ENCODE peak calls at places on chromosomes 4 and X, in five cellular contexts. One of them, this sample, is unnamed.

GRCh38 chrX:129932792-129933321 is 26.9 kb downstream of the UTP14A start:
- DNase-seq in T-helper 9 cell: no peak
- DNase-seq in substantia nigra: no peak
- DNase-seq in lower lobe of right lung: peak
- DNase-seq in stomach: no peak
- DNase-seq in this sample: no peak

GRCh38 chr4:161629694-161630441 is 533.9 kb downstream of the FSTL5 start:
- DNase-seq in T-helper 9 cell: no peak
- DNase-seq in stomach: no peak
- DNase-seq in substantia nigra: no peak
- DNase-seq in lower lobe of right lung: no peak
- DNase-seq in this sample: no peak

GRCh38 chr4:2305766-2306501 is 44.0 kb upstream of the MXD4 start:
- DNase-seq in T-helper 9 cell: no peak
- DNase-seq in lower lobe of right lung: no peak
- DNase-seq in stomach: peak
- DNase-seq in substantia nigra: no peak
- DNase-seq in this sample: no peak

GRCh38 chr4:82667761-82668505 is 106.1 kb upstream of the TMEM150C start:
- DNase-seq in T-helper 9 cell: no peak
- DNase-seq in lower lobe of right lung: no peak
- DNase-seq in substantia nigra: no peak
- DNase-seq in stomach: no peak
- DNase-seq in this sample: no peak

GRCh38 chrX:16827225-16827624 is 41.0 kb downstream of the TXLNG start:
- DNase-seq in stomach: no peak
- DNase-seq in T-helper 9 cell: no peak
- DNase-seq in substantia nigra: no peak
- DNase-seq in lower lobe of right lung: no peak
- DNase-seq in this sample: no peak

GRCh38 chr4:16745009-16745408 is 153.4 kb downstream of the LDB2 start:
- DNase-seq in lower lobe of right lung: no peak
- DNase-seq in substantia nigra: no peak
- DNase-seq in T-helper 9 cell: no peak
- DNase-seq in stomach: no peak
- DNase-seq in this sample: no peak

GRCh38 chr4:22593933-22594332 is 78.1 kb upstream of the ADGRA3 start:
- DNase-seq in stomach: no peak
- DNase-seq in substantia nigra: no peak
- DNase-seq in lower lobe of right lung: no peak
- DNase-seq in T-helper 9 cell: no peak
- DNase-seq in this sample: peak

GRCh38 chr4:89837385-89837995 is 529 bp upstream of the SNCA start:
- DNase-seq in lower lobe of right lung: no peak
- DNase-seq in substantia nigra: peak
- DNase-seq in T-helper 9 cell: no peak
- DNase-seq in stomach: no peak
- DNase-seq in this sample: peak

GRCh38 chr4:3857316-3857926 is 91.2 kb downstream of the ADRA2C start:
- DNase-seq in stomach: no peak
- DNase-seq in lower lobe of right lung: no peak
- DNase-seq in substantia nigra: no peak
- DNase-seq in T-helper 9 cell: no peak
- DNase-seq in this sample: no peak

GRCh38 chrX:109536439-109537323 is at the start of gene NXT2:
- DNase-seq in substantia nigra: peak
- DNase-seq in stomach: peak
- DNase-seq in lower lobe of right lung: peak
- DNase-seq in T-helper 9 cell: peak
- DNase-seq in this sample: peak

GRCh38 chrX:120023259-120023658 is 54.2 kb downstream of the RHOXF2B start:
- DNase-seq in substantia nigra: no peak
- DNase-seq in stomach: no peak
- DNase-seq in lower lobe of right lung: no peak
- DNase-seq in T-helper 9 cell: no peak
- DNase-seq in this sample: no peak

GRCh38 chrX:12139934-12140611 is 1.8 kb downstream of the FRMPD4 start:
- DNase-seq in substantia nigra: no peak
- DNase-seq in stomach: no peak
- DNase-seq in lower lobe of right lung: no peak
- DNase-seq in T-helper 9 cell: no peak
- DNase-seq in this sample: no peak

GRCh38 chr4:139767168-139767567 is 101.5 kb downstream of the MGST2 start:
- DNase-seq in T-helper 9 cell: no peak
- DNase-seq in stomach: no peak
- DNase-seq in substantia nigra: no peak
- DNase-seq in lower lobe of right lung: no peak
- DNase-seq in this sample: no peak

GRCh38 chr4:112325522-112325921 is 28.4 kb downstream of the ALPK1 start:
- DNase-seq in substantia nigra: no peak
- DNase-seq in lower lobe of right lung: no peak
- DNase-seq in T-helper 9 cell: no peak
- DNase-seq in stomach: no peak
- DNase-seq in this sample: no peak

GRCh38 chrX:82134378-82134777 is 932.5 kb downstream of the SH3BGRL start:
- DNase-seq in T-helper 9 cell: no peak
- DNase-seq in lower lobe of right lung: no peak
- DNase-seq in stomach: no peak
- DNase-seq in substantia nigra: no peak
- DNase-seq in this sample: no peak

GRCh38 chr4:125313497-125313896 is 1.3 kb upstream of the FAT4 start:
- DNase-seq in stomach: no peak
- DNase-seq in T-helper 9 cell: no peak
- DNase-seq in lower lobe of right lung: no peak
- DNase-seq in substantia nigra: peak
- DNase-seq in this sample: no peak

GRCh38 chr4:20386001-20386740 is 134.5 kb downstream of the SLIT2 start:
- DNase-seq in T-helper 9 cell: no peak
- DNase-seq in lower lobe of right lung: no peak
- DNase-seq in substantia nigra: no peak
- DNase-seq in stomach: no peak
- DNase-seq in this sample: no peak

GRCh38 chr4:100869266-100869665 is 351.4 kb upstream of the EMCN start:
- DNase-seq in substantia nigra: no peak
- DNase-seq in T-helper 9 cell: no peak
- DNase-seq in stomach: no peak
- DNase-seq in lower lobe of right lung: no peak
- DNase-seq in this sample: no peak

GRCh38 chr4:19438228-19438627 is 813.5 kb upstream of the SLIT2 start:
- DNase-seq in substantia nigra: no peak
- DNase-seq in T-helper 9 cell: no peak
- DNase-seq in lower lobe of right lung: no peak
- DNase-seq in stomach: no peak
- DNase-seq in this sample: no peak

GRCh38 chr4:158826882-158827281 is 58.1 kb downstream of the FNIP2 start:
- DNase-seq in substantia nigra: no peak
- DNase-seq in stomach: peak
- DNase-seq in T-helper 9 cell: no peak
- DNase-seq in lower lobe of right lung: no peak
- DNase-seq in this sample: no peak

GRCh38 chr4:153188966-153189801 is 15.1 kb upstream of the TRIM2 start:
- DNase-seq in stomach: peak
- DNase-seq in T-helper 9 cell: no peak
- DNase-seq in substantia nigra: no peak
- DNase-seq in lower lobe of right lung: no peak
- DNase-seq in this sample: no peak

GRCh38 chr4:145299380-145300076 is 119.1 kb upstream of the OTUD4 start:
- DNase-seq in lower lobe of right lung: no peak
- DNase-seq in substantia nigra: no peak
- DNase-seq in T-helper 9 cell: no peak
- DNase-seq in stomach: no peak
- DNase-seq in this sample: peak

GRCh38 chr4:169205146-169205806 is 65.5 kb downstream of the SH3RF1 start:
- DNase-seq in stomach: no peak
- DNase-seq in T-helper 9 cell: no peak
- DNase-seq in lower lobe of right lung: no peak
- DNase-seq in substantia nigra: no peak
- DNase-seq in this sample: no peak

GRCh38 chr4:2070421-2071251 is 11.5 kb downstream of the NAT8L start:
- DNase-seq in substantia nigra: no peak
- DNase-seq in lower lobe of right lung: peak
- DNase-seq in T-helper 9 cell: no peak
- DNase-seq in stomach: no peak
- DNase-seq in this sample: no peak

GRCh38 chr4:57110635-57111546 is 706 bp upstream of the IGFBP7 start:
- DNase-seq in substantia nigra: no peak
- DNase-seq in stomach: peak
- DNase-seq in T-helper 9 cell: no peak
- DNase-seq in lower lobe of right lung: peak
- DNase-seq in this sample: peak

GRCh38 chr4:36281384-36282106 is at the start of gene DTHD1:
- DNase-seq in substantia nigra: no peak
- DNase-seq in stomach: no peak
- DNase-seq in lower lobe of right lung: no peak
- DNase-seq in T-helper 9 cell: no peak
- DNase-seq in this sample: no peak

GRCh38 chr4:88382621-88383020 is 4.0 kb downstream of the HERC6 start:
- DNase-seq in lower lobe of right lung: no peak
- DNase-seq in T-helper 9 cell: peak
- DNase-seq in stomach: no peak
- DNase-seq in substantia nigra: no peak
- DNase-seq in this sample: no peak

GRCh38 chrX:136214551-136214950 is 36.6 kb downstream of the MAP7D3 start:
- DNase-seq in stomach: no peak
- DNase-seq in substantia nigra: no peak
- DNase-seq in lower lobe of right lung: no peak
- DNase-seq in T-helper 9 cell: no peak
- DNase-seq in this sample: no peak